ENCODE peak calls at places on chromosomes 6 and 20, in six cellular contexts. D is adipocyte; R is stimulated activated CD4-positive, alpha-beta T cell treated with anti-CD3 and anti-CD28 coated beads, TNF-alpha, amount 100 ng/mL, for 4 hours; F is amygdala; G is GM13976; P is neuronal stem cell. N is an unnamed sample.

GRCh38 chr6:44731485-44732095 is 344.1 kb downstream of the CDC5L start:
- DNase-seq in D (no peak), R (no peak), P (no peak), F (no peak), G (no peak), N (no peak)

GRCh38 chr20:7346026-7346425 is 578.5 kb downstream of the BMP2 start:
- DNase-seq in F (no peak), R (no peak), P (no peak), D (no peak), G (no peak), N (no peak)

GRCh38 chr6:47153066-47153755 is 111.1 kb upstream of the ADGRF1 start:
- DNase-seq in G (no peak), R (no peak), P (no peak), F (no peak), D (peak; percentile 34), N (no peak)

GRCh38 chr20:59515013-59515905 is 89.1 kb upstream of the PHACTR3 start:
- DNase-seq in F (peak; percentile 57), P (peak; percentile 71), G (no peak), R (no peak), D (peak; percentile 90), N (no peak)

GRCh38 chr20:44924526-44924925 is 14.7 kb downstream of the PABPC1L start:
- DNase-seq in R (no peak), F (no peak), D (no peak), G (no peak), P (no peak), N (no peak)

GRCh38 chr20:55239269-55239668 is 763.9 kb downstream of the DOK5 start:
- DNase-seq in G (no peak), R (no peak), D (no peak), F (no peak), P (no peak), N (no peak)

GRCh38 chr6:70111737-70112136 is 191.1 kb downstream of the COL9A1 start:
- DNase-seq in F (no peak), P (no peak), R (no peak), G (no peak), D (no peak), N (no peak)

GRCh38 chr6:157107915-157108651 is 215.2 kb downstream of the TMEM242 start:
- DNase-seq in F (no peak), P (no peak), D (peak; percentile 84), G (no peak), R (no peak), N (no peak)

GRCh38 chr6:166244353-166245045 is 63.7 kb downstream of the PRR18 start:
- DNase-seq in P (no peak), R (no peak), G (peak; percentile 73), F (no peak), D (no peak), N (peak; percentile 54)

GRCh38 chr6:154624038-154624599 is 109.1 kb upstream of the SCAF8 start:
- DNase-seq in P (no peak), F (no peak), R (no peak), G (no peak), D (no peak), N (no peak)

GRCh38 chr6:113630738-113631535 is 226.2 kb upstream of the MARCKS start:
- DNase-seq in G (no peak), D (peak; percentile 73), F (no peak), R (no peak), P (no peak), N (peak; percentile 97)

GRCh38 chr6:121971886-121972285 is 427.6 kb upstream of the HSF2 start:
- DNase-seq in P (no peak), R (no peak), D (peak; percentile 40), G (no peak), F (no peak), N (no peak)

GRCh38 chr20:9071976-9072726 is 3.3 kb downstream of the PLCB4 start:
- DNase-seq in R (no peak), P (no peak), G (no peak), F (no peak), D (peak; percentile 27), N (no peak)

GRCh38 chr20:1119128-1119505 is 715 bp downstream of the PSMF1 start:
- DNase-seq in G (no peak), F (no peak), D (no peak), R (no peak), P (no peak), N (no peak)

GRCh38 chr6:137157601-137158000 is 15.8 kb downstream of the IL22RA2 start:
- DNase-seq in P (no peak), F (no peak), R (no peak), D (peak; percentile 42), G (no peak), N (no peak)

GRCh38 chr6:562052-562676 is 94.7 kb downstream of the HUS1B start:
- DNase-seq in P (no peak), G (no peak), D (no peak), R (no peak), F (no peak), N (no peak)

GRCh38 chr6:53432318-53433161 is 83.8 kb upstream of the ELOVL5 start:
- DNase-seq in R (no peak), P (no peak), F (no peak), D (peak; percentile 85), G (no peak), N (no peak)

GRCh38 chr20:51434026-51434425 is 108.5 kb downstream of the NFATC2 start:
- DNase-seq in P (no peak), D (no peak), F (no peak), G (no peak), R (no peak), N (no peak)

GRCh38 chr20:37856932-37857660 is 45.8 kb upstream of the VSTM2L start:
- DNase-seq in P (no peak), D (no peak), G (peak; percentile 23), R (no peak), F (no peak), N (no peak)

GRCh38 chr6:56232446-56232845 is 14.9 kb downstream of the COL21A1 start:
- DNase-seq in G (no peak), P (no peak), R (no peak), F (no peak), D (no peak), N (no peak)

GRCh38 chr6:73566954-73567591 is 46.2 kb upstream of the EEF1A1 start:
- DNase-seq in F (no peak), D (peak; percentile 58), R (no peak), G (no peak), P (no peak), N (no peak)

GRCh38 chr6:52595000-52595795 is 18.3 kb upstream of the TRAM2 start:
- DNase-seq in G (peak; percentile 50), R (no peak), F (no peak), P (no peak), D (peak; percentile 93), N (peak; percentile 26)

GRCh38 chr20:7608246-7608645 is 332.0 kb downstream of the HAO1 start:
- DNase-seq in G (no peak), D (peak; percentile 5), P (peak; percentile 15), F (no peak), R (no peak), N (no peak)

GRCh38 chr6:1418471-1419191 is 29.3 kb downstream of the FOXF2 start:
- DNase-seq in F (no peak), G (no peak), D (peak; percentile 49), R (no peak), P (no peak), N (no peak)

GRCh38 chr6:79544299-79544927 is 7.2 kb upstream of the LCA5 start:
- DNase-seq in F (peak; percentile 17), R (no peak), G (no peak), D (peak; percentile 42), P (no peak), N (peak; percentile 44)